ENCODE peak calls at places on chromosomes 6 and 20, in four cellular contexts. R is colonic mucosa, W is heart right ventricle, U is tibial artery. T is an unnamed sample. For H3K4me1, the result is how much of the 10 kb centered on the place peaks cover.

GRCh38 chr6:160275511-160276003 is 16.9 kb upstream of the SLC22A2 start:
- DNase-seq in R (no peak), W (no peak), U (no peak), T (no peak)

GRCh38 chr20:41234546-41234945 is 83.0 kb downstream of the ZHX3 start:
- DNase-seq in R (no peak), W (peak), U (peak), T (no peak)

GRCh38 chr20:59605691-59606364 is 1.5 kb downstream of the PHACTR3 start:
- DNase-seq in R (no peak), W (no peak), U (no peak), T (no peak)

GRCh38 chr20:19265646-19266374 is 53.4 kb downstream of the SLC24A3 start:
- DNase-seq in R (no peak), W (no peak), U (no peak), T (no peak)

GRCh38 chr6:167219967-167220512 is 62.3 kb upstream of the GPR31 start:
- DNase-seq in R (no peak), W (no peak), U (no peak), T (no peak)

GRCh38 chr20:49674383-49675352 is 39.0 kb downstream of the B4GALT5 start:
- DNase-seq in R (peak), W (no peak), U (no peak), T (no peak)

GRCh38 chr6:169970306-169970988 is 219.0 kb downstream of the ERMARD start:
- DNase-seq in R (peak), W (no peak), U (no peak), T (peak)

GRCh38 chr20:35952480-35953410 is 1.6 kb downstream of the SCAND1 start:
- DNase-seq in R (no peak), W (no peak), U (no peak), T (no peak)

GRCh38 chr20:56621730-56622129 is 7.4 kb upstream of the TFAP2C start:
- DNase-seq in R (no peak), W (no peak), U (no peak), T (no peak)

GRCh38 chr6:34082816-34083215 is 63.1 kb downstream of the GRM4 start:
- DNase-seq in R (no peak), W (no peak), U (no peak), T (no peak)

GRCh38 chr6:148557796-148558457 is 188.9 kb upstream of the UST start:
- DNase-seq in R (no peak), W (no peak), U (no peak), T (no peak)

GRCh38 chr20:47235111-47235510 is 121.4 kb downstream of the ZMYND8 start:
- DNase-seq in R (no peak), W (no peak), U (no peak), T (no peak)

GRCh38 chr6:66638099-66638498 is 931.1 kb upstream of the EYS start:
- DNase-seq in R (no peak), W (no peak), U (no peak), T (no peak)

GRCh38 chr6:133241901-133242760 is 974 bp downstream of the EYA4 start:
- DNase-seq in R (no peak), W (peak), U (no peak), T (no peak)

GRCh38 chr6:71197770-71198169 is 90.8 kb upstream of the OGFRL1 start:
- DNase-seq in R (no peak), W (no peak), U (no peak), T (no peak)

GRCh38 chr20:34377072-34377847 is 14.2 kb downstream of the ITCH start:
- DNase-seq in R (no peak), W (no peak), U (no peak), T (no peak)

GRCh38 chr6:69887026-69887425 is 20.7 kb downstream of the COL19A1 start:
- DNase-seq in R (no peak), W (no peak), U (no peak), T (no peak)

GRCh38 chr6:84150680-84151079 is 76.8 kb downstream of the CEP162 start:
- DNase-seq in R (no peak), W (no peak), U (no peak), T (no peak)

GRCh38 chr6:16591681-16592549 is 169.3 kb downstream of the ATXN1 start:
- DNase-seq in R (no peak), W (no peak), U (no peak), T (no peak)

GRCh38 chr6:4581468-4582420 is 194.5 kb upstream of the CDYL start:
- DNase-seq in R (no peak), W (no peak), U (no peak), T (no peak)

GRCh38 chr6:157790548-157791160 is 32.4 kb upstream of the SNX9 start:
- DNase-seq in R (no peak), W (no peak), U (no peak), T (no peak)

GRCh38 chr20:32444474-32445220 is 86.5 kb downstream of the ASXL1 start:
- DNase-seq in R (no peak), W (no peak), U (no peak), T (peak)

GRCh38 chr20:49567421-49568256 is at the start of gene PTGIS:
- DNase-seq in R (no peak), W (no peak), U (peak), T (peak)

GRCh38 chr20:62978559-62978938 is 26.0 kb downstream of the SLC17A9 start:
- DNase-seq in R (no peak), W (no peak), U (no peak), T (no peak)
- H3K4me1 ChIP-seq in R (under half), W (under half), U (under half), T (under half)

GRCh38 chr6:130282234-130282995 is 59.7 kb upstream of the SAMD3 start:
- DNase-seq in R (no peak), W (no peak), U (no peak), T (no peak)
- TF ChIP-seq CTCF in R (peak), W (peak), U (no peak), T (no peak)

DNA sequence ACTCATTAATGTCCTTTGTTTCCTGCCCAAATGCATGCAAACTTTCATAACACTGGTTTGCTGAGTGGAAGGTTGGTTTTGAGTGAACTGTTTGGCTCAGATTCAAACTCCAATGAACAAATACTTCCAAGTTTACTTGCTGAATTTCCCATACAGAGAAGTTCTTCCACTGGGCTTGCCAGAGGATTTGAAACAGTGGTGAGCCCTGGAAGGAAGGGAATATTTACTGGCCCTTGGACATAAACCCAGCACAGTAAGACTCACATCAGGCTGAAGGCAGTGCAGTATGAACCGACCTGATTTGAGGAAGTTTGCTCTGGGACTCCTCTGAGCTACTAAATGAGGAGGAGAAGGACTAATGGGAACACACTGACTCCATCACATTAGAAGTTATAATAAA is 3.8 kb downstream of the TRAF3IP2 start:
- DNase-seq in R (no peak), W (peak), U (peak), T (peak)
- H3K4me1 ChIP-seq in R (under half), W (half or more), U (under half), T (half or more)

DNA sequence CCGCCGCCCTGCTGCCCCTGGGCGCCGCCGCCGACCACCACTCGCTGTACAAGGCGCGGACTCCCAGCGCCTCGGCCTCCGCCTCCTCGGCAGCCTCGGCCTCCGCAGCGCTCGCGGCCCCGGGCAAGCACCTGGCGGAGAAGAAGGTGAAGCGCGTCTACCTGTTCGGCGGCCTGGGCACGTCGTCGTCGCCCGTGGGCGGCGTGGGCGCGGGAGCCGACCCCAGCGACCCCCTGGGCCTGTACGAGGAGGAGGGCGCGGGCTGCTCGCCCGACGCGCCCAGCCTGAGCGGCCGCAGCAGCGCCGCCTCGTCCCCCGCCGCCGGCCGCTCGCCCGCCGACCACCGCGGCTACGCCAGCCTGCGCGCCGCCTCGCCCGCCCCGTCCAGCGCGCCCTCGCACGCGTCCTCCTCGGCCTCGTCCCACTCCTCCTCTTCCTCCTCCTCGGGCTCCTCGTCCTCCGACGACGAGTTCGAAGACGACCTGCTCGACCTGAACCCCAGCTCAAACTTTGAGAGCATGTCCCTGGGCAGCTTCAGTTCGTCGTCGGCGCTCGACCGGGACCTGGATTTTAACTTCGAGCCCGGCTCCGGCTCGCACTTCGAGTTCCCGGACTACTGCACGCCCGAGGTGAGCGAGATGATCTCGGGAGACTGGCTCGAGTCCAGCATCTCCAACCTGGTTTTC is 1.9 kb downstream of the SOX4 start:
- DNase-seq in R (peak), W (peak), U (no peak), T (peak)
- TF ChIP-seq CTCF in R (no peak), W (no peak), U (peak), T (no peak)

GRCh38 chr20:44733341-44734069 is 12.2 kb upstream of the KCNK15 start:
- DNase-seq in R (peak), W (peak), U (peak), T (peak)
- H3K4me1 ChIP-seq in R (under half), W (under half), U (under half), T (under half)